ENCODE peak calls at places on chromosomes 13 and 19, in eight cellular contexts. Q is thoracic aorta; O is pancreas; W is tibial artery; V is CD8-positive, alpha-beta memory T cell; K is esophagus squamous epithelium; M is Caco-2; R is Panc1. A is an unnamed sample.

GRCh38 chr19:17719730-17720486 is 628 bp downstream of the MAP1S start:
- DNase-seq in Q (no peak), O (peak; percentile 51), W (no peak), V (peak; percentile 10), K (no peak), M (no peak), R (no peak), A (no peak)

GRCh38 chr13:110713981-110714797 is 689 bp downstream of the ING1 start:
- DNase-seq in Q (no peak), O (peak; percentile 65), W (peak; percentile 79), V (peak; percentile 75), K (no peak), M (peak; percentile 66), R (no peak), A (peak; percentile 38)

GRCh38 chr13:98103942-98104880 is 38.7 kb upstream of the FARP1 start:
- DNase-seq in Q (no peak), O (no peak), W (no peak), V (no peak), K (no peak), M (peak; percentile 23), R (no peak), A (no peak)

GRCh38 chr13:113929628-113930615 is 44.0 kb downstream of the C13orf46 start:
- DNase-seq in Q (peak; percentile 2), O (peak; percentile 9), W (peak; percentile 85), V (no peak), K (no peak), M (peak; percentile 31), R (no peak), A (no peak)

GRCh38 chr13:48493076-48493765 is 39.7 kb downstream of the RCBTB2 start:
- DNase-seq in Q (no peak), O (no peak), W (no peak), V (no peak), K (no peak), M (no peak), R (no peak), A (no peak)

GRCh38 chr13:113273856-113274590 is 23.0 kb upstream of the LAMP1 start:
- DNase-seq in Q (no peak), O (no peak), W (peak; percentile 68), V (no peak), K (no peak), M (peak; percentile 47), R (no peak), A (no peak)

GRCh38 chr13:48828962-48829405 is 146.7 kb upstream of the FNDC3A start:
- DNase-seq in Q (no peak), O (no peak), W (no peak), V (no peak), K (no peak), M (no peak), R (no peak), A (no peak)

GRCh38 chr13:46062190-46062589 is 9.6 kb upstream of the ZC3H13 start:
- DNase-seq in Q (no peak), O (no peak), W (no peak), V (no peak), K (no peak), M (no peak), R (no peak), A (no peak)

GRCh38 chr13:43979492-43979891 is 99.8 kb downstream of the LACC1 start:
- DNase-seq in Q (no peak), O (no peak), W (no peak), V (no peak), K (no peak), M (no peak), R (no peak), A (no peak)

GRCh38 chr19:40576181-40576584 is 490 bp upstream of the SHKBP1 start:
- DNase-seq in Q (no peak), O (no peak), W (no peak), V (no peak), K (no peak), M (no peak), R (no peak), A (peak; percentile 67)

GRCh38 chr13:21218351-21219043 is 42.0 kb downstream of the MRPL57 start:
- DNase-seq in Q (no peak), O (no peak), W (no peak), V (no peak), K (no peak), M (no peak), R (no peak), A (no peak)

GRCh38 chr13:112977525-112977924 is 8.5 kb downstream of the MCF2L start:
- DNase-seq in Q (no peak), O (no peak), W (no peak), V (no peak), K (no peak), M (no peak), R (no peak), A (no peak)

GRCh38 chr19:45130888-45131615 is 29.7 kb downstream of the NKPD1 start:
- DNase-seq in Q (no peak), O (no peak), W (no peak), V (no peak), K (no peak), M (no peak), R (no peak), A (no peak)

GRCh38 chr13:80379245-80379644 is 38.3 kb upstream of the SPRY2 start:
- DNase-seq in Q (no peak), O (no peak), W (no peak), V (no peak), K (no peak), M (no peak), R (no peak), A (no peak)

GRCh38 chr13:109145631-109146030 is 516.2 kb downstream of the MYO16 start:
- DNase-seq in Q (no peak), O (no peak), W (no peak), V (no peak), K (no peak), M (no peak), R (peak; percentile 46), A (no peak)

GRCh38 chr13:76886292-76887061 is at the start of gene KCTD12:
- DNase-seq in Q (peak; percentile 59), O (peak; percentile 86), W (peak; percentile 94), V (peak; percentile 37), K (peak; percentile 57), M (peak; percentile 63), R (no peak), A (peak; percentile 65)

GRCh38 chr19:10774893-10775292 is 57.0 kb downstream of the DNM2 start:
- DNase-seq in Q (no peak), O (no peak), W (no peak), V (no peak), K (no peak), M (no peak), R (no peak), A (no peak)

GRCh38 chr13:47114030-47114429 is 217.2 kb upstream of the HTR2A start:
- DNase-seq in Q (no peak), O (no peak), W (no peak), V (no peak), K (no peak), M (no peak), R (no peak), A (no peak)

GRCh38 chr13:86282450-86282849 is 483.2 kb upstream of the SLITRK6 start:
- DNase-seq in Q (no peak), O (no peak), W (no peak), V (no peak), K (no peak), M (no peak), R (no peak), A (no peak)

GRCh38 chr13:34432234-34432633 is 509.8 kb upstream of the NBEA start:
- DNase-seq in Q (no peak), O (no peak), W (no peak), V (no peak), K (no peak), M (no peak), R (no peak), A (no peak)

DNA sequence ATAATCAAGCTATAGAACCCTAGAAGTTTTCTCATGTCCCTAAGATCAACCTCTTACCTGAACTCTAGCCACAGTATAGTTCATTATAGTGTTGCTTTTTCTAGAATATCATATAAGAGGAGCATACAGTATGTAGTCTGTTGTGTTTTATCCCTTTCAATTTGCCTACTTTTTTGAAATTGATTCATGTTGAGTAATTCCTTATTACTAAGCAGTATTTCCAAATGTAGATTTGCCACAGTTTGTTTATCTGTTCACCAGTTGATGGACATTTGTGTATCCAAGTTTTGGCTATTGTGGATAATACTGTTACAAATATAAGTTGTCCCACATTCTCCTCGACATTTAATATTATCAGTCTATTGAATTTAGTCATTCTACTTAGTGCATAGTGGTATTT is 138.0 kb downstream of the LMO7 start:
- DNase-seq in Q (no peak), O (no peak), W (no peak), V (no peak), K (no peak), M (no peak), R (no peak), A (no peak)
- H3K4me1 ChIP-seq in Q (peaks cover 40% of the 10 kb centered on the region), O (no peaks in the 10 kb centered on the region), W (no peaks in the 10 kb centered on the region), V (no peaks in the 10 kb centered on the region), K (no peaks in the 10 kb centered on the region), M (peaks cover 52% of the 10 kb centered on the region), R (no peaks in the 10 kb centered on the region), A (no peaks in the 10 kb centered on the region)

GRCh38 chr19:4916292-4917082 is 7.2 kb downstream of the UHRF1 start:
- DNase-seq in Q (no peak), O (no peak), W (no peak), V (peak; percentile 42), K (no peak), M (no peak), R (no peak), A (no peak)
- H3K36me3 ChIP-seq in Q (no peaks in the 10 kb centered on the region), O (no peaks in the 10 kb centered on the region), W (no peaks in the 10 kb centered on the region), V (no peaks in the 10 kb centered on the region), K (no peaks in the 10 kb centered on the region), M (no peaks in the 10 kb centered on the region), R (peaks cover 3% of the 10 kb centered on the region), A (peaks cover 89% of the 10 kb centered on the region)

DNA sequence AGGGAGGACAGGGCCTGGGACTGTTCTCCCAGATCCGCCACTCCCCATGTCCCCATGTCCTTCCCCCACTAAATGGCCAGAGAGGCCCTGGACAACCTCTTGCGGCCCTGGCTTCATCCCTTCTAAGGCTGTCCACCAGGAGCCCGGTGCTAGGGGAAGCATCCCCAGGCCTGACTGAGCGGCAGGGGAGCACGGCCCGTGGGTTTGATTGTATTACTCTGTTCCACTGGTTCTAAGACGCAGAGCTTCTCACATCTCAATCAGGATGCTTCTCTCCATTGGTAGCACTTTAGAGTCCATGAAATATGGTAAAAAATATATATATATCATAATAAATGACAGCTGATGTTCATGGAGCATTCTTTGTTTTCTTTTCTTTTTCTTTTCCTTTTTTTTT is 815 bp downstream of the SPACA4 start:
- DNase-seq in Q (no peak), O (no peak), W (no peak), V (no peak), K (no peak), M (no peak), R (no peak), A (no peak)
- H3K4me1 ChIP-seq in Q (no peaks in the 10 kb centered on the region), O (no peaks in the 10 kb centered on the region), W (no peaks in the 10 kb centered on the region), V (peaks cover 7% of the 10 kb centered on the region), K (no peaks in the 10 kb centered on the region), M (peaks cover under 1% of the 10 kb centered on the region), R (peaks cover 4% of the 10 kb centered on the region), A (peaks cover 2% of the 10 kb centered on the region)

DNA sequence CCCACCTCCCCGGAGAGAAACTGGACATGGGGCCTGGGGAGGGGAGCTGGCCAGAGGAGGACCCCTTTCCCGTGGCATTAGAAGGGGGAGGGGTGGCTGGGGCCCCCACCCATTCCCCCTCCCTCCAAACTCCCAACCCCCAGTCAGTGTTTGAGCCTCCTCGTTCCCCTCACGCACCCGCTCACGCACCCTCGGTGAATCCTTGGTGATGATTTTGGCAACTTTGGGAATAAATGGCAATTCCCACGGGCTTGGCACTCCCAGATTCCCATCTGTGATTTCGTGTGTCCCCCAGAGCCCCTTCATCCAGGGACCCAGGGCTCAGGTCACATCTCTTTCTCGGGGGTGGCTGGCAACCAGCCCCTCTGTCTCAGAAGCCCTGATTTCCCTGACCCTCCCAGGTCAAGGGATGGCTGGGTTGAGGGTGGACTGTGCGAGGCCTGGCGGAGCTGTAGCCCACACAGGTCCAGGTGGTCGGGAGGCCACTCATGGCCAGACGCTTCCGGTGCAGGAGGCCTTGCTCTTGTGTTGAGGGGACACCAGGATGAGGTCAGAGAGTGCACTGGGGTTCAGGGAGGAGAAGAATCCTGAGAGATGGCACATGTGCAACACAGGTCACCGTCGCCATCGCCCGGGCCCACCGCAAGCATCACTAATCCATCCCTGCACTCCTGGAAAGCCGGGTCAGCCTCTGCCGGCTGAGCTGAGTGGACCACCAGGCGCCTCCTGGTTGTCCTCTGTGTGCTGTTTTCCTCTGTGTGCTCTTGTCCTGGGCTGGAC is 20.7 kb downstream of the EPN1 start:
- DNase-seq in Q (no peak), O (no peak), W (peak; percentile 60), V (no peak), K (no peak), M (peak; percentile 32), R (no peak), A (no peak)
- H3K36me3 ChIP-seq in Q (peaks cover 53% of the 10 kb centered on the region), O (peaks cover 56% of the 10 kb centered on the region), W (peaks cover 98% of the 10 kb centered on the region), V (peaks cover 19% of the 10 kb centered on the region), K (peaks cover 37% of the 10 kb centered on the region), M (peaks cover 10% of the 10 kb centered on the region), R (peaks cover 5% of the 10 kb centered on the region), A (peaks cover 24% of the 10 kb centered on the region)

A was measured in HAP-1.